ENCODE peak calls at places on chromosomes 11 and 22, in seven cellular contexts. I, M, L, S, Q, B and C are unnamed samples.

GRCh38 chr11:73662445-73663157 is 16.2 kb downstream of the PLEKHB1 start:
- DNase-seq in B (no peak), L (no peak), M (no peak), Q (no peak), S (no peak), I (peak; percentile 10), C (no peak)

GRCh38 chr22:44709881-44710400 is 7.9 kb downstream of the PRR5 start:
- DNase-seq in L (no peak), M (no peak), S (peak; percentile 73), I (no peak), B (no peak), Q (no peak), C (no peak)

GRCh38 chr11:73401217-73401923 is 25.2 kb downstream of the RELT start:
- DNase-seq in I (no peak), L (no peak), S (no peak), Q (no peak), B (no peak), M (no peak), C (no peak)

GRCh38 chr11:130089669-130090063 is 20.0 kb downstream of the APLP2 start:
- DNase-seq in L (no peak), M (no peak), Q (no peak), S (no peak), I (no peak), B (no peak), C (no peak)

GRCh38 chr11:77047007-77047927 is 13.1 kb downstream of the B3GNT6 start:
- DNase-seq in S (peak; percentile 87), I (peak; percentile 94), B (peak; percentile 65), M (peak; percentile 92), Q (peak; percentile 73), L (peak; percentile 61), C (no peak)

GRCh38 chr11:130190371-130190881 is 30.8 kb downstream of the ST14 start:
- DNase-seq in S (no peak), M (no peak), L (no peak), Q (no peak), B (no peak), I (no peak), C (no peak)

GRCh38 chr11:46895821-46896220 is 22.5 kb downstream of the LRP4 start:
- DNase-seq in I (no peak), M (no peak), Q (no peak), B (no peak), S (no peak), L (no peak), C (no peak)

GRCh38 chr22:42173183-42173926 is 42.7 kb upstream of the CYP2D6 start:
- DNase-seq in L (no peak), M (no peak), B (no peak), I (no peak), S (no peak), Q (no peak), C (no peak)

GRCh38 chr11:18372187-18372586 is 22.2 kb upstream of the LDHA start:
- DNase-seq in S (no peak), I (no peak), B (no peak), M (no peak), L (no peak), Q (no peak), C (no peak)

GRCh38 chr11:1760351-1761109 is 3.2 kb downstream of the CTSD start:
- DNase-seq in I (peak; percentile 70), Q (no peak), B (no peak), S (no peak), M (peak; percentile 4), L (no peak), C (peak; percentile 70)

GRCh38 chr22:37626144-37626543 is 13.3 kb upstream of the SH3BP1 start:
- DNase-seq in S (no peak), B (no peak), Q (no peak), I (no peak), M (no peak), L (no peak), C (no peak)

GRCh38 chr22:28741200-28741757 is 341 bp downstream of the CHEK2 start:
- DNase-seq in Q (no peak), B (no peak), L (no peak), M (no peak), S (no peak), I (no peak), C (no peak)

GRCh38 chr22:50672471-50673230 is at the start of gene SHANK3:
- DNase-seq in L (no peak), S (no peak), Q (no peak), B (no peak), I (peak; percentile 22), M (no peak), C (no peak)

GRCh38 chr22:30949934-30950660 is 18.5 kb downstream of the MORC2 start:
- DNase-seq in I (no peak), S (no peak), M (no peak), L (no peak), Q (no peak), B (no peak), C (no peak)

GRCh38 chr11:126335463-126335760 is 20.1 kb upstream of the ST3GAL4 start:
- DNase-seq in S (no peak), Q (no peak), I (no peak), L (no peak), B (no peak), M (no peak), C (no peak)

GRCh38 chr22:46770726-46771125 is 8.3 kb downstream of the TBC1D22A start:
- DNase-seq in Q (no peak), L (no peak), S (no peak), B (no peak), I (no peak), M (no peak), C (no peak)

GRCh38 chr11:121482231-121483129 is 29.7 kb upstream of the SORL1-AS1 start:
- DNase-seq in B (no peak), Q (no peak), M (no peak), I (no peak), L (peak; percentile 28), S (peak; percentile 69), C (no peak)